ENCODE peak calls at places on chromosome 5, in six cellular contexts. K, E, I, D, L and W are unnamed samples.

GRCh38 chr5:111254613-111255012 is 30.4 kb downstream of the CAMK4 start:
- DNase-seq in L (no peak), K (peak), I (peak), D (no peak), E (no peak), W (no peak)

GRCh38 chr5:113749334-113749733 is 235.8 kb downstream of the YTHDC2 start:
- DNase-seq in D (no peak), I (no peak), E (no peak), L (no peak), K (no peak), W (no peak)

GRCh38 chr5:179504600-179505396 is 45.6 kb upstream of the RUFY1 start:
- DNase-seq in K (no peak), E (no peak), I (no peak), D (no peak), L (no peak), W (no peak)

GRCh38 chr5:125412051-125412560 is 665.7 kb upstream of the ZNF608 start:
- DNase-seq in E (no peak), K (peak), I (no peak), L (peak), D (peak), W (no peak)

GRCh38 chr5:3854069-3854741 is 258.6 kb downstream of the IRX1 start:
- DNase-seq in K (no peak), E (no peak), D (no peak), L (no peak), I (no peak), W (no peak)

GRCh38 chr5:42636425-42636824 is 120.2 kb upstream of the CCDC152 start:
- DNase-seq in E (no peak), I (no peak), D (peak), L (no peak), K (peak), W (no peak)

GRCh38 chr5:38853753-38854470 is 8.1 kb downstream of the OSMR start:
- DNase-seq in L (peak), E (peak), D (peak), I (no peak), K (peak), W (no peak)

GRCh38 chr5:175728316-175728715 is 70.4 kb downstream of the HRH2 start:
- DNase-seq in K (no peak), D (no peak), L (no peak), I (no peak), E (no peak), W (no peak)

GRCh38 chr5:125481506-125482455 is 735.3 kb upstream of the ZNF608 start:
- DNase-seq in E (no peak), L (peak), K (no peak), D (no peak), I (no peak), W (no peak)

GRCh38 chr5:40385544-40385943 is 294.2 kb upstream of the PTGER4 start:
- DNase-seq in E (peak), L (no peak), D (peak), K (no peak), I (no peak), W (no peak)

GRCh38 chr5:61277781-61278180 is 54.3 kb upstream of the ZSWIM6 start:
- DNase-seq in K (no peak), I (no peak), D (no peak), E (peak), L (no peak), W (no peak)

GRCh38 chr5:39100851-39101396 is 26.7 kb upstream of the RICTOR start:
- DNase-seq in I (no peak), L (peak), K (peak), E (peak), D (peak), W (no peak)

GRCh38 chr5:171615201-171616001 is 170.2 kb upstream of the SMIM23 start:
- DNase-seq in E (peak), I (no peak), K (no peak), D (peak), L (no peak), W (no peak)

GRCh38 chr5:55027589-55027988 is 3.5 kb downstream of the GZMK start:
- DNase-seq in E (no peak), L (no peak), I (no peak), K (no peak), D (no peak), W (no peak)

GRCh38 chr5:153067869-153068268 is 422.6 kb upstream of the GRIA1 start:
- DNase-seq in I (no peak), K (no peak), D (no peak), L (no peak), E (no peak), W (no peak)

GRCh38 chr5:52804359-52804758 is 16.6 kb downstream of the ITGA1 start:
- DNase-seq in E (no peak), L (peak), D (no peak), K (peak), I (no peak), W (no peak)

GRCh38 chr5:14142202-14142855 is 813 bp upstream of the TRIO start:
- DNase-seq in D (peak), I (no peak), E (no peak), L (peak), K (peak), W (no peak)

GRCh38 chr5:60672693-60673264 is 27.2 kb downstream of the DEPDC1B start:
- DNase-seq in I (no peak), E (no peak), L (no peak), D (no peak), K (no peak), W (no peak)

GRCh38 chr5:62066878-62067277 is 239.1 kb upstream of the KIF2A start:
- DNase-seq in L (no peak), D (no peak), K (no peak), I (no peak), E (no peak), W (no peak)

GRCh38 chr5:31845351-31845750 is 206.4 kb downstream of the PDZD2 start:
- DNase-seq in K (peak), D (no peak), L (peak), E (no peak), I (no peak), W (no peak)

GRCh38 chr5:78628260-78629024 is 20.1 kb downstream of the LHFPL2 start:
- DNase-seq in I (no peak), L (peak), K (no peak), E (no peak), D (no peak), W (no peak)

GRCh38 chr5:176660860-176661641 is 13.8 kb downstream of the TSPAN17 start:
- DNase-seq in D (peak), I (peak), L (peak), K (peak), E (peak), W (peak)

GRCh38 chr5:16456103-16456832 is 9.3 kb downstream of the ZNF622 start:
- DNase-seq in L (peak), K (peak), E (peak), I (no peak), D (peak), W (no peak)

GRCh38 chr5:43785198-43785597 is 182.2 kb downstream of the NNT start:
- DNase-seq in E (no peak), D (no peak), L (peak), I (no peak), K (no peak), W (no peak)

GRCh38 chr5:33313150-33313549 is 127.6 kb upstream of the TARS1 start:
- DNase-seq in L (peak), K (peak), D (peak), I (no peak), E (peak), W (no peak)

GRCh38 chr5:115321309-115321708 is 24.9 kb upstream of the CCDC112 start:
- DNase-seq in D (peak), L (peak), I (no peak), E (peak), K (no peak), W (no peak)

GRCh38 chr5:40736103-40736875 is 19.5 kb downstream of the TTC33 start:
- DNase-seq in L (peak), I (no peak), K (peak), D (peak), E (peak), W (no peak)

GRCh38 chr5:180289966-180290365 is 1.9 kb downstream of the MAPK9 start:
- DNase-seq in I (no peak), L (no peak), K (no peak), E (no peak), D (no peak), W (no peak)

GRCh38 chr5:149172709-149173505 is 31.6 kb downstream of the ABLIM3 start:
- DNase-seq in K (no peak), L (peak), I (no peak), E (no peak), D (peak), W (no peak)

GRCh38 chr5:393846-394275 is 49.1 kb upstream of the EXOC3 start:
- DNase-seq in K (peak), I (no peak), D (peak), L (no peak), E (no peak), W (no peak)

GRCh38 chr5:110625376-110625999 is 101.0 kb downstream of the TMEM232 start:
- DNase-seq in L (peak), I (no peak), K (peak), E (peak), D (peak), W (no peak)

GRCh38 chr5:180441577-180441976 is 52.6 kb upstream of the CNOT6 start:
- DNase-seq in E (peak), K (peak), I (no peak), L (peak), D (no peak), W (no peak)

GRCh38 chr5:90802695-90803317 is 244.2 kb downstream of the ADGRV1 start:
- DNase-seq in L (peak), D (peak), I (no peak), K (peak), E (peak), W (no peak)

GRCh38 chr5:66814146-66814991 is 218.2 kb downstream of the MAST4 start:
- DNase-seq in D (peak), K (peak), L (peak), I (peak), E (no peak), W (no peak)

GRCh38 chr5:156838966-156839365 is 11.1 kb upstream of the PPP1R2B start:
- DNase-seq in I (no peak), L (no peak), K (no peak), D (no peak), E (no peak), W (no peak)

GRCh38 chr5:79990205-79990597 is 861 bp downstream of the MTX3 start:
- DNase-seq in E (no peak), D (peak), K (no peak), L (peak), I (no peak), W (no peak)

GRCh38 chr5:35229076-35230042 is 928 bp downstream of the PRLR start:
- DNase-seq in E (no peak), D (peak), L (peak), K (no peak), I (no peak), W (peak)
- TF ChIP-seq CTCF in E (no peak), D (no peak), L (no peak), K (no peak), I (no peak), W (no peak)

GRCh38 chr5:162096448-162096847 is 28.9 kb downstream of the GABRG2 start:
- DNase-seq in E (no peak), I (no peak), K (no peak), L (no peak), D (no peak), W (no peak)
- TF ChIP-seq CTCF in E (no peak), I (no peak), K (no peak), L (no peak), D (no peak), W (no peak)

GRCh38 chr5:10233505-10233904 is 16.2 kb downstream of the ATPSCKMT start:
- DNase-seq in I (no peak), E (peak), K (peak), L (peak), D (peak), W (no peak)
- TF ChIP-seq CTCF in I (no peak), E (peak), K (peak), L (peak), D (peak), W (no peak)

GRCh38 chr5:5497132-5497748 is 74.8 kb downstream of the ICE1 start:
- DNase-seq in L (peak), E (no peak), D (peak), K (peak), I (no peak), W (no peak)

GRCh38 chr5:5490774-5491347 is 68.4 kb downstream of the ICE1 start:
- DNase-seq in L (no peak), E (no peak), K (no peak), I (no peak), D (no peak), W (no peak)

GRCh38 chr5:5487961-5488360 is 65.5 kb downstream of the ICE1 start:
- DNase-seq in E (no peak), K (no peak), D (no peak), L (no peak), I (no peak), W (no peak)

GRCh38 chr5:5494489-5495402 is 72.3 kb downstream of the ICE1 start:
- DNase-seq in D (peak), L (peak), I (peak), K (peak), E (no peak), W (peak)

GRCh38 chr5:5492087-5492933 is 69.8 kb downstream of the ICE1 start:
- DNase-seq in I (peak), K (peak), D (peak), E (peak), L (peak), W (no peak)
- TF ChIP-seq CTCF in I (peak), K (peak), D (peak), E (peak), L (peak), W (no peak)